ENCODE peak calls at places on chromosome 9, in five cellular contexts. S is K562, Z is kidney tubule cell, U is T-helper 2 cell, K is B cell. L is an unnamed sample.

GRCh38 chr9:128636556-128637530 is 19.8 kb downstream of the DYNC2I2 start:
- DNase-seq in Z (no peak), U (no peak), K (no peak), S (no peak), L (no peak)

GRCh38 chr9:87862536-87863268 is 20.0 kb upstream of the SPATA31E1 start:
- DNase-seq in S (no peak), U (no peak), K (no peak), Z (peak), L (peak)

GRCh38 chr9:134629586-134630392 is 11.8 kb upstream of the COL5A1 start:
- DNase-seq in S (no peak), Z (no peak), U (no peak), K (no peak), L (no peak)

GRCh38 chr9:126971261-126971660 is 56.7 kb downstream of the RALGPS1 start:
- DNase-seq in U (no peak), Z (no peak), K (no peak), S (no peak), L (no peak)

GRCh38 chr9:115524467-115525059 is 406.6 kb upstream of the TNC start:
- DNase-seq in K (no peak), Z (peak), S (peak), U (peak), L (peak)

GRCh38 chr9:109887079-109887478 is 107.1 kb downstream of the PALM2AKAP2 start:
- DNase-seq in S (no peak), Z (peak), U (peak), K (no peak), L (peak)

GRCh38 chr9:77449177-77450092 is 198.7 kb downstream of the GNA14 start:
- DNase-seq in K (no peak), Z (peak), S (no peak), U (no peak), L (no peak)

GRCh38 chr9:6563036-6563435 is 82.5 kb downstream of the GLDC start:
- DNase-seq in S (no peak), U (no peak), Z (no peak), K (no peak), L (no peak)

GRCh38 chr9:71245651-71246050 is 124.2 kb upstream of the TRPM3 start:
- DNase-seq in K (no peak), S (no peak), Z (no peak), U (no peak), L (no peak)

GRCh38 chr9:34279431-34279830 is 49.6 kb downstream of the KIF24 start:
- DNase-seq in S (no peak), Z (peak), U (no peak), K (no peak), L (peak)

GRCh38 chr9:114349713-114350480 is 20.2 kb downstream of the ORM2 start:
- DNase-seq in S (no peak), Z (no peak), K (no peak), U (no peak), L (no peak)

GRCh38 chr9:112285056-112285455 is 48.4 kb downstream of the PTBP3 start:
- DNase-seq in U (no peak), Z (no peak), K (no peak), S (no peak), L (no peak)

GRCh38 chr9:115154969-115155534 is 37.1 kb upstream of the TNC start:
- DNase-seq in S (no peak), K (no peak), Z (peak), U (no peak), L (no peak)

GRCh38 chr9:137053944-137054931 is at the start of gene ENTPD2:
- DNase-seq in S (peak), K (no peak), U (no peak), Z (peak), L (no peak)

GRCh38 chr9:36306481-36307306 is 48.4 kb upstream of the GNE start:
- DNase-seq in K (no peak), S (no peak), U (peak), Z (peak), L (no peak)

GRCh38 chr9:73149371-73150067 is 2.1 kb upstream of the ANXA1 start:
- DNase-seq in S (peak), U (peak), Z (peak), K (no peak), L (peak)

GRCh38 chr9:70477146-70477745 is 62.8 kb upstream of the KLF9 start:
- DNase-seq in S (no peak), Z (peak), U (no peak), K (no peak), L (no peak)

GRCh38 chr9:23555849-23556248 is 270.2 kb downstream of the ELAVL2 start:
- DNase-seq in Z (peak), U (no peak), K (no peak), S (no peak), L (no peak)

GRCh38 chr9:79989079-79989478 is 417.3 kb downstream of the TLE4 start:
- DNase-seq in U (no peak), S (no peak), K (no peak), Z (peak), L (no peak)

GRCh38 chr9:115158666-115159481 is 40.9 kb upstream of the TNC start:
- DNase-seq in S (no peak), U (no peak), K (no peak), Z (peak), L (peak)

GRCh38 chr9:96270236-96270635 is 31.7 kb downstream of the HSD17B3 start:
- DNase-seq in Z (no peak), K (no peak), S (no peak), U (no peak), L (no peak)

GRCh38 chr9:93119953-93120845 is 13.9 kb downstream of the NINJ1 start:
- DNase-seq in Z (peak), K (no peak), S (peak), U (peak), L (peak)

GRCh38 chr9:112831281-112831851 is 59.3 kb downstream of the SLC46A2 start:
- DNase-seq in U (no peak), Z (no peak), S (no peak), K (no peak), L (peak)

GRCh38 chr9:2570615-2571479 is 50.7 kb upstream of the VLDLR start:
- DNase-seq in Z (peak), K (no peak), S (peak), U (no peak), L (peak)

GRCh38 chr9:6931913-6932312 is 174.1 kb downstream of the KDM4C start:
- DNase-seq in S (peak), Z (peak), U (peak), K (no peak), L (peak)

GRCh38 chr9:124660341-124660801 is 110.7 kb downstream of the NR6A1 start:
- DNase-seq in Z (peak), U (no peak), K (no peak), S (no peak), L (peak)

GRCh38 chr9:109683521-109683920 is 96.5 kb upstream of the PALM2AKAP2 start:
- DNase-seq in U (no peak), K (no peak), Z (no peak), S (no peak), L (peak)

GRCh38 chr9:88535932-88536324 is 950 bp downstream of the NXNL2 start:
- DNase-seq in S (no peak), K (no peak), Z (peak), U (no peak), L (peak)

GRCh38 chr9:133140174-133140505 is 19.1 kb upstream of the RALGDS start:
- DNase-seq in Z (no peak), K (no peak), S (no peak), U (no peak), L (no peak)

GRCh38 chr9:5718296-5719032 is 89.6 kb downstream of the RIC1 start:
- DNase-seq in Z (no peak), U (no peak), K (no peak), S (no peak), L (peak)

GRCh38 chr9:84254972-84255371 is 85.6 kb downstream of the SLC28A3 start:
- DNase-seq in S (no peak), K (no peak), Z (no peak), U (no peak), L (no peak)

GRCh38 chr9:137032893-137033292 is 1.0 kb upstream of the FUT7 start:
- DNase-seq in S (no peak), K (no peak), U (peak), Z (no peak), L (no peak)

GRCh38 chr9:77997611-77998349 is 33.8 kb downstream of the GNAQ start:
- DNase-seq in Z (peak), U (no peak), S (no peak), K (no peak), L (no peak)

GRCh38 chr9:111992523-111992922 is 95.9 kb downstream of the UGCG start:
- DNase-seq in Z (peak), U (peak), K (no peak), S (no peak), L (peak)

GRCh38 chr9:72415948-72416347 is 50.9 kb upstream of the ZFAND5 start:
- DNase-seq in Z (no peak), K (no peak), U (no peak), S (no peak), L (no peak)

GRCh38 chr9:32954642-32955041 is 46.8 kb downstream of the APTX start:
- DNase-seq in S (no peak), U (no peak), Z (no peak), K (no peak), L (peak)

GRCh38 chr9:14068690-14069089 is 245.3 kb downstream of the NFIB start:
- DNase-seq in S (no peak), Z (no peak), U (no peak), K (no peak), L (no peak)

GRCh38 chr9:25990376-25990775 is 312.1 kb upstream of the TUSC1 start:
- DNase-seq in S (no peak), U (no peak), Z (no peak), K (no peak), L (no peak)

L was measured in AG08395.